ENCODE peak calls at places on chromosomes 16 and 17, in seven cellular contexts. J is heart left ventricle; R is left kidney; M is stimulated activated CD4-positive, alpha-beta T cell treated with anti-CD3 and anti-CD28 coated beads, Interleukin-12 subunit alpha, Interleukin-12 subunit beta, amount 100 ng/mL, for 24 hours; A is MV-4-11; W is NCI-H1092; E is mucosa of gallbladder. V is an unnamed sample.

GRCh38 chr17:7322520-7323194 is 6.5 kb downstream of the NEURL4 start:
- DNase-seq in J (no peak), R (no peak), M (no peak), A (no peak), W (no peak), E (no peak), V (no peak)

GRCh38 chr16:7509919-7510705 is 177.5 kb downstream of the RBFOX1 start:
- DNase-seq in J (no peak), R (peak; percentile 83), M (no peak), A (no peak), W (no peak), E (no peak), V (no peak)

GRCh38 chr16:14409563-14409962 is 220.5 kb downstream of the PARN start:
- DNase-seq in J (no peak), R (peak; percentile 36), M (no peak), A (no peak), W (no peak), E (no peak), V (no peak)

GRCh38 chr16:86566966-86567700 is 504 bp downstream of the FOXC2 start:
- DNase-seq in J (peak; percentile 73), R (peak; percentile 88), M (no peak), A (no peak), W (no peak), E (no peak), V (no peak)

GRCh38 chr16:8493885-8494487 is 96.3 kb downstream of the TMEM114 start:
- DNase-seq in J (no peak), R (peak; percentile 24), M (no peak), A (no peak), W (no peak), E (no peak), V (no peak)

GRCh38 chr17:36854982-36855381 is 82.3 kb upstream of the LHX1 start:
- DNase-seq in J (no peak), R (no peak), M (no peak), A (no peak), W (no peak), E (no peak), V (no peak)

GRCh38 chr17:29566473-29567361 is at the start of gene ABHD15:
- DNase-seq in J (peak; percentile 85), R (peak; percentile 85), M (no peak), A (no peak), W (peak; percentile 17), E (peak; percentile 67), V (peak; percentile 48)

GRCh38 chr16:89237733-89238132 is 20.2 kb downstream of the ZNF778 start:
- DNase-seq in J (no peak), R (no peak), M (no peak), A (no peak), W (no peak), E (no peak), V (no peak)

GRCh38 chr16:57265850-57266530 is 18.5 kb downstream of the PLLP start:
- DNase-seq in J (peak; percentile 83), R (peak; percentile 76), M (no peak), A (no peak), W (no peak), E (peak; percentile 91), V (no peak)

GRCh38 chr16:86019446-86020047 is 120.6 kb downstream of the IRF8 start:
- DNase-seq in J (no peak), R (no peak), M (no peak), A (no peak), W (no peak), E (no peak), V (no peak)

GRCh38 chr16:87465306-87465705 is 27.5 kb downstream of the ZCCHC14 start:
- DNase-seq in J (no peak), R (peak; percentile 77), M (no peak), A (peak; percentile 95), W (no peak), E (peak; percentile 65), V (no peak)

GRCh38 chr17:4163951-4164350 is 21.0 kb downstream of the CYB5D2 start:
- DNase-seq in J (no peak), R (no peak), M (no peak), A (peak; percentile 22), W (no peak), E (no peak), V (no peak)

GRCh38 chr17:42276359-42276608 is at the start of gene STAT5B:
- DNase-seq in J (peak; percentile 89), R (peak; percentile 86), M (no peak), A (peak; percentile 41), W (peak; percentile 49), E (peak; percentile 62), V (peak; percentile 47)

GRCh38 chr17:46038414-46038813 is 39.4 kb downstream of the STH start:
- DNase-seq in J (no peak), R (no peak), M (no peak), A (no peak), W (no peak), E (no peak), V (no peak)

GRCh38 chr16:77574867-77575619 is 140.2 kb upstream of the ADAMTS18 start:
- DNase-seq in J (no peak), R (no peak), M (no peak), A (no peak), W (no peak), E (no peak), V (no peak)

GRCh38 chr16:89613101-89613953 is at the start of gene DPEP1:
- DNase-seq in J (no peak), R (peak; percentile 90), M (no peak), A (peak; percentile 12), W (no peak), E (no peak), V (no peak)

V was measured in NCI-H1105.